ENCODE peak calls at places on chromosomes 12 and 14, in nine cellular contexts. One of them, this sample, is unnamed.

GRCh38 chr14:35875296-35875695 is 49.2 kb downstream of the BRMS1L start:
- DNase-seq in astrocyte of the spinal cord: no peak
- DNase-seq in pancreas: no peak
- DNase-seq in fibroblast of mammary gland: peak
- DNase-seq in cardiac fibroblast: peak
- DNase-seq in thoracic aorta: no peak
- DNase-seq in stomach: no peak
- DNase-seq in A549: no peak
- DNase-seq in breast epithelium: no peak
- DNase-seq in this sample: no peak

GRCh38 chr14:71555654-71556559 is 376.3 kb upstream of the RGS6 start:
- DNase-seq in thoracic aorta: no peak
- DNase-seq in breast epithelium: no peak
- DNase-seq in A549: no peak
- DNase-seq in cardiac fibroblast: no peak
- DNase-seq in stomach: no peak
- DNase-seq in fibroblast of mammary gland: peak
- DNase-seq in astrocyte of the spinal cord: no peak
- DNase-seq in pancreas: no peak
- DNase-seq in this sample: no peak

GRCh38 chr12:54981796-54982195 is 2.8 kb downstream of the TESPA1 start:
- DNase-seq in astrocyte of the spinal cord: no peak
- DNase-seq in thoracic aorta: no peak
- DNase-seq in pancreas: no peak
- DNase-seq in stomach: no peak
- DNase-seq in breast epithelium: no peak
- DNase-seq in fibroblast of mammary gland: no peak
- DNase-seq in A549: no peak
- DNase-seq in cardiac fibroblast: no peak
- DNase-seq in this sample: no peak

GRCh38 chr12:65960820-65961691 is 136.8 kb downstream of the HMGA2 start:
- DNase-seq in pancreas: no peak
- DNase-seq in fibroblast of mammary gland: peak
- DNase-seq in astrocyte of the spinal cord: no peak
- DNase-seq in breast epithelium: no peak
- DNase-seq in stomach: no peak
- DNase-seq in A549: no peak
- DNase-seq in thoracic aorta: no peak
- DNase-seq in cardiac fibroblast: no peak
- DNase-seq in this sample: no peak

GRCh38 chr14:100892496-100893227 is 10.9 kb downstream of the RTL1 start:
- DNase-seq in cardiac fibroblast: no peak
- DNase-seq in A549: no peak
- DNase-seq in thoracic aorta: no peak
- DNase-seq in breast epithelium: no peak
- DNase-seq in pancreas: no peak
- DNase-seq in astrocyte of the spinal cord: no peak
- DNase-seq in fibroblast of mammary gland: no peak
- DNase-seq in stomach: peak
- DNase-seq in this sample: no peak

GRCh38 chr12:24754690-24755638 is 193.9 kb downstream of the BCAT1 start:
- DNase-seq in cardiac fibroblast: peak
- DNase-seq in fibroblast of mammary gland: peak
- DNase-seq in astrocyte of the spinal cord: peak
- DNase-seq in breast epithelium: no peak
- DNase-seq in pancreas: no peak
- DNase-seq in thoracic aorta: no peak
- DNase-seq in stomach: no peak
- DNase-seq in A549: no peak
- DNase-seq in this sample: peak

GRCh38 chr12:57276935-57277563 is 26.1 kb upstream of the STAC3 start:
- DNase-seq in astrocyte of the spinal cord: peak
- DNase-seq in thoracic aorta: no peak
- DNase-seq in A549: peak
- DNase-seq in breast epithelium: no peak
- DNase-seq in pancreas: no peak
- DNase-seq in stomach: peak
- DNase-seq in fibroblast of mammary gland: peak
- DNase-seq in cardiac fibroblast: peak
- DNase-seq in this sample: no peak

GRCh38 chr12:95205685-95206084 is 11.6 kb downstream of the FGD6 start:
- DNase-seq in pancreas: no peak
- DNase-seq in thoracic aorta: no peak
- DNase-seq in astrocyte of the spinal cord: peak
- DNase-seq in A549: peak
- DNase-seq in breast epithelium: peak
- DNase-seq in fibroblast of mammary gland: peak
- DNase-seq in stomach: no peak
- DNase-seq in cardiac fibroblast: peak
- DNase-seq in this sample: peak

GRCh38 chr14:105468621-105469241 is 5.9 kb upstream of the CRIP2 start:
- DNase-seq in stomach: peak
- DNase-seq in A549: no peak
- DNase-seq in fibroblast of mammary gland: no peak
- DNase-seq in astrocyte of the spinal cord: no peak
- DNase-seq in breast epithelium: peak
- DNase-seq in cardiac fibroblast: no peak
- DNase-seq in thoracic aorta: no peak
- DNase-seq in pancreas: no peak
- DNase-seq in this sample: no peak

GRCh38 chr14:94316692-94317091 is 6.4 kb downstream of the SERPINA6 start:
- DNase-seq in fibroblast of mammary gland: no peak
- DNase-seq in breast epithelium: no peak
- DNase-seq in thoracic aorta: no peak
- DNase-seq in astrocyte of the spinal cord: no peak
- DNase-seq in cardiac fibroblast: no peak
- DNase-seq in A549: no peak
- DNase-seq in stomach: no peak
- DNase-seq in pancreas: no peak
- DNase-seq in this sample: no peak

GRCh38 chr14:104345316-104346111 is 207.1 kb downstream of the KIF26A start:
- DNase-seq in A549: no peak
- DNase-seq in fibroblast of mammary gland: no peak
- DNase-seq in thoracic aorta: no peak
- DNase-seq in pancreas: no peak
- DNase-seq in breast epithelium: no peak
- DNase-seq in stomach: peak
- DNase-seq in cardiac fibroblast: no peak
- DNase-seq in astrocyte of the spinal cord: no peak
- DNase-seq in this sample: no peak

GRCh38 chr12:9673404-9674225 is 4.1 kb downstream of the CLEC2D start:
- DNase-seq in breast epithelium: no peak
- DNase-seq in fibroblast of mammary gland: peak
- DNase-seq in A549: peak
- DNase-seq in cardiac fibroblast: peak
- DNase-seq in astrocyte of the spinal cord: peak
- DNase-seq in stomach: no peak
- DNase-seq in thoracic aorta: no peak
- DNase-seq in pancreas: no peak
- DNase-seq in this sample: peak

GRCh38 chr14:47929334-47929733 is 253.9 kb upstream of the MDGA2 start:
- DNase-seq in fibroblast of mammary gland: no peak
- DNase-seq in pancreas: no peak
- DNase-seq in thoracic aorta: no peak
- DNase-seq in astrocyte of the spinal cord: no peak
- DNase-seq in stomach: no peak
- DNase-seq in A549: no peak
- DNase-seq in cardiac fibroblast: no peak
- DNase-seq in breast epithelium: no peak
- DNase-seq in this sample: no peak

GRCh38 chr12:79451988-79452387 is 238.8 kb downstream of the PAWR start:
- DNase-seq in pancreas: no peak
- DNase-seq in thoracic aorta: peak
- DNase-seq in astrocyte of the spinal cord: peak
- DNase-seq in A549: peak
- DNase-seq in stomach: peak
- DNase-seq in cardiac fibroblast: peak
- DNase-seq in breast epithelium: peak
- DNase-seq in fibroblast of mammary gland: peak
- DNase-seq in this sample: peak

GRCh38 chr14:32022938-32023466 is 54.1 kb upstream of the ARHGAP5 start:
- DNase-seq in cardiac fibroblast: peak
- DNase-seq in stomach: no peak
- DNase-seq in breast epithelium: no peak
- DNase-seq in thoracic aorta: no peak
- DNase-seq in fibroblast of mammary gland: peak
- DNase-seq in A549: no peak
- DNase-seq in pancreas: no peak
- DNase-seq in astrocyte of the spinal cord: no peak
- DNase-seq in this sample: no peak

GRCh38 chr14:32021341-32021740 is 55.8 kb upstream of the ARHGAP5 start:
- DNase-seq in pancreas: no peak
- DNase-seq in stomach: no peak
- DNase-seq in thoracic aorta: no peak
- DNase-seq in fibroblast of mammary gland: no peak
- DNase-seq in cardiac fibroblast: no peak
- DNase-seq in astrocyte of the spinal cord: no peak
- DNase-seq in A549: no peak
- DNase-seq in breast epithelium: no peak
- DNase-seq in this sample: no peak

GRCh38 chr14:32019271-32019670 is 57.8 kb upstream of the ARHGAP5 start:
- DNase-seq in pancreas: no peak
- DNase-seq in breast epithelium: no peak
- DNase-seq in A549: no peak
- DNase-seq in stomach: no peak
- DNase-seq in astrocyte of the spinal cord: no peak
- DNase-seq in thoracic aorta: no peak
- DNase-seq in fibroblast of mammary gland: no peak
- DNase-seq in cardiac fibroblast: no peak
- DNase-seq in this sample: no peak

GRCh38 chr14:32022525-32022924 is 54.6 kb upstream of the ARHGAP5 start:
- DNase-seq in cardiac fibroblast: no peak
- DNase-seq in breast epithelium: no peak
- DNase-seq in A549: no peak
- DNase-seq in thoracic aorta: no peak
- DNase-seq in pancreas: no peak
- DNase-seq in stomach: no peak
- DNase-seq in fibroblast of mammary gland: no peak
- DNase-seq in astrocyte of the spinal cord: no peak
- DNase-seq in this sample: no peak

DNA sequence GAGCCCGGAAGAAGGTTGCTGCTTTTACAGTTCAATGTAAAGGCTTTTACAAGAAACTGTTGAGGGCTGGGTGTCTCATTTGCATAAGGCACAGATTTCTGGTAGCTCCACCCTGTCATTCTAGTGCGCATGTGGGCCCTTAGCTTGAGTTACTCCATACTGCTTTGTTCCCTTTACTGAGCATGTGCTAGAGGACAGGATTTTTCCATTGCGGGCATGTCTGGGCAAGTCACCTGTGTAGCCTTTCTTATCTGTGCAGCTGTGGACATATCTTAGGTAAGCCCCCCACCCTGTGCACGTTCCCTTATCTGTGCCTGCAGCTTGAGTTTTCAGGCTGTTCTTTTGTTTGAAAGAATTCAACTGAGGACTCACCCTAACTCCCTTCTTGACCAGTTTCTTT is 56.2 kb upstream of the ARHGAP5 start:
- DNase-seq in thoracic aorta: no peak
- DNase-seq in breast epithelium: no peak
- DNase-seq in A549: no peak
- DNase-seq in pancreas: no peak
- DNase-seq in stomach: no peak
- DNase-seq in cardiac fibroblast: no peak
- DNase-seq in astrocyte of the spinal cord: no peak
- DNase-seq in fibroblast of mammary gland: no peak
- DNase-seq in this sample: no peak
- H3K4me3 ChIP-seq in thoracic aorta: no peak
- H3K4me3 ChIP-seq in breast epithelium: no peak
- H3K4me3 ChIP-seq in A549: no peak
- H3K4me3 ChIP-seq in pancreas: no peak
- H3K4me3 ChIP-seq in stomach: no peak
- H3K4me3 ChIP-seq in cardiac fibroblast: no peak
- H3K4me3 ChIP-seq in astrocyte of the spinal cord: no peak
- H3K4me3 ChIP-seq in fibroblast of mammary gland: no peak
- H3K4me3 ChIP-seq in this sample: no peak

GRCh38 chr14:72876710-72877063 is 17.2 kb downstream of the DPF3 start:
- DNase-seq in cardiac fibroblast: no peak
- DNase-seq in A549: no peak
- DNase-seq in breast epithelium: no peak
- DNase-seq in pancreas: no peak
- DNase-seq in astrocyte of the spinal cord: no peak
- DNase-seq in thoracic aorta: no peak
- DNase-seq in fibroblast of mammary gland: no peak
- DNase-seq in stomach: no peak
- DNase-seq in this sample: no peak
- TF ChIP-seq CTCF in cardiac fibroblast: no peak
- TF ChIP-seq CTCF in A549: no peak
- TF ChIP-seq CTCF in breast epithelium: no peak
- TF ChIP-seq CTCF in pancreas: no peak
- TF ChIP-seq CTCF in astrocyte of the spinal cord: no peak
- TF ChIP-seq CTCF in thoracic aorta: no peak
- TF ChIP-seq CTCF in fibroblast of mammary gland: no peak
- TF ChIP-seq CTCF in stomach: no peak
- TF ChIP-seq CTCF in this sample: no peak

GRCh38 chr14:95526483-95527391 is 8.1 kb upstream of the GLRX5 start:
- DNase-seq in stomach: no peak
- DNase-seq in breast epithelium: no peak
- DNase-seq in astrocyte of the spinal cord: no peak
- DNase-seq in pancreas: no peak
- DNase-seq in fibroblast of mammary gland: peak
- DNase-seq in A549: no peak
- DNase-seq in cardiac fibroblast: peak
- DNase-seq in thoracic aorta: no peak
- DNase-seq in this sample: no peak
- H3K4me3 ChIP-seq in stomach: no peak
- H3K4me3 ChIP-seq in breast epithelium: no peak
- H3K4me3 ChIP-seq in astrocyte of the spinal cord: no peak
- H3K4me3 ChIP-seq in pancreas: no peak
- H3K4me3 ChIP-seq in fibroblast of mammary gland: no peak
- H3K4me3 ChIP-seq in A549: no peak
- H3K4me3 ChIP-seq in cardiac fibroblast: no peak
- H3K4me3 ChIP-seq in thoracic aorta: peak
- H3K4me3 ChIP-seq in this sample: no peak

DNA sequence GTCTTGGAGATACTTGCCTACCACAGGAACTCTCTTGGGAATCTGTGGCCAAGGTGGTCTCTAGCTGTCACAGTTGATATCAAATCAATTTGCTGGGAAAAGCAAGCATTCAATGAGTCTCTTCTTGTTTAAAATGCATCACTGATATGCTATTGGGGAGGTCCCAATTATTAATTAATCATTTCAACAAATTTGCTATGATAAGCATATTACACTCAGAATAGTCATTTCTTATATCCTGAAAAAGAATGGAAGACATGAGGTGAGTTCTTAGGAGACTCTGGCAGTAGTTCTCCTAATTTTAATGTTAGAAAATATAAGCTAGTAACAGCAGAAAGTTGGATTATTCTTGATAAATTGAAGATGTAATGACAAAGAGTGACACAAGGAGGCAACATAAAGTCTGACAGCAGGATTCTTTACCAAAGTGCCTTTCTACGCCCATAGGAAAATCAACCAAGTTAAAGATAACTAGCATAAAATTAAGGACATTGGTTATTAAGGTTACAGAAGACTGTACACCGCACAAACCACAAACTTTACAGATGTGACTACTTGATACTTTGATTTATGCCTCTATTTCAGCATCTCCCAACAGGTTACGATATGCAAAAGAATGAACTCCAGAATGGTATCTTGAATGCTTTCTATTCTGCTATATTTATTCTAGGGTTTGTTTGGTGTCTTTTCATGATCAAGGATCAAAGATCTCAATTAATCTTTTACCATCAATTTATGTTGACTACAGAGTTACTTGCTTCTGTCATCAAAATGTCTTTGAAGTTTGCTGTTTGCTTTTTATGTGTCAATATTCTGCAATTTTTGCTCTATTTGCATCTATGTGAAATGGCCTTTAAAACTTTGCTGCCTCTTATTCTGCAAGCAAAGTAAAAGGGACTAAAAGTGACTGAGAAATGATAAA is 349.6 kb upstream of the CLEC14A start:
- DNase-seq in fibroblast of mammary gland: no peak
- DNase-seq in cardiac fibroblast: peak
- DNase-seq in astrocyte of the spinal cord: no peak
- DNase-seq in thoracic aorta: no peak
- DNase-seq in A549: no peak
- DNase-seq in stomach: no peak
- DNase-seq in breast epithelium: no peak
- DNase-seq in pancreas: no peak
- DNase-seq in this sample: no peak
- TF ChIP-seq CTCF in fibroblast of mammary gland: peak
- TF ChIP-seq CTCF in cardiac fibroblast: no peak
- TF ChIP-seq CTCF in astrocyte of the spinal cord: no peak
- TF ChIP-seq CTCF in thoracic aorta: no peak
- TF ChIP-seq CTCF in A549: no peak
- TF ChIP-seq CTCF in stomach: no peak
- TF ChIP-seq CTCF in breast epithelium: no peak
- TF ChIP-seq CTCF in pancreas: no peak
- TF ChIP-seq CTCF in this sample: peak